ENCODE peak calls at places on chromosomes 2 and 18, in six cellular contexts. One of them, this sample, is unnamed.

GRCh38 chr2:9030882-9031645 is 27.6 kb upstream of the MBOAT2 start:
- DNase-seq in OCI-LY7: no peak
- DNase-seq in GM06990: no peak
- DNase-seq in HCT116: no peak
- DNase-seq in adipocyte: peak
- DNase-seq in activated gamma-delta T cell treated with Interleukin-2 at 50 U/mL for 16 hours: no peak
- DNase-seq in this sample: no peak

GRCh38 chr2:54396107-54396506 is 60.0 kb upstream of the SPTBN1 start:
- DNase-seq in OCI-LY7: no peak
- DNase-seq in GM06990: no peak
- DNase-seq in HCT116: no peak
- DNase-seq in adipocyte: peak
- DNase-seq in activated gamma-delta T cell treated with Interleukin-2 at 50 U/mL for 16 hours: no peak
- DNase-seq in this sample: no peak

GRCh38 chr2:101036562-101036961 is 34.5 kb downstream of the RPL31 start:
- DNase-seq in OCI-LY7: peak
- DNase-seq in GM06990: no peak
- DNase-seq in HCT116: no peak
- DNase-seq in adipocyte: peak
- DNase-seq in activated gamma-delta T cell treated with Interleukin-2 at 50 U/mL for 16 hours: no peak
- DNase-seq in this sample: no peak

GRCh38 chr2:207558106-207558505 is 28.3 kb downstream of the CREB1 start:
- DNase-seq in OCI-LY7: no peak
- DNase-seq in GM06990: no peak
- DNase-seq in HCT116: no peak
- DNase-seq in adipocyte: peak
- DNase-seq in activated gamma-delta T cell treated with Interleukin-2 at 50 U/mL for 16 hours: no peak
- DNase-seq in this sample: no peak

GRCh38 chr2:160224060-160224459 is 24.0 kb upstream of the ITGB6 start:
- DNase-seq in OCI-LY7: no peak
- DNase-seq in GM06990: peak
- DNase-seq in HCT116: peak
- DNase-seq in adipocyte: peak
- DNase-seq in activated gamma-delta T cell treated with Interleukin-2 at 50 U/mL for 16 hours: no peak
- DNase-seq in this sample: no peak

GRCh38 chr2:241649414-241649813 is 11.9 kb downstream of the ATG4B start:
- DNase-seq in OCI-LY7: no peak
- DNase-seq in GM06990: no peak
- DNase-seq in HCT116: no peak
- DNase-seq in adipocyte: no peak
- DNase-seq in activated gamma-delta T cell treated with Interleukin-2 at 50 U/mL for 16 hours: no peak
- DNase-seq in this sample: no peak

GRCh38 chr2:183079335-183079775 is 808 bp downstream of the DUSP19 start:
- DNase-seq in OCI-LY7: no peak
- DNase-seq in GM06990: no peak
- DNase-seq in HCT116: no peak
- DNase-seq in adipocyte: no peak
- DNase-seq in activated gamma-delta T cell treated with Interleukin-2 at 50 U/mL for 16 hours: no peak
- DNase-seq in this sample: no peak

GRCh38 chr2:46275995-46276394 is 21.2 kb upstream of the EPAS1 start:
- DNase-seq in OCI-LY7: no peak
- DNase-seq in GM06990: no peak
- DNase-seq in HCT116: no peak
- DNase-seq in adipocyte: no peak
- DNase-seq in activated gamma-delta T cell treated with Interleukin-2 at 50 U/mL for 16 hours: peak
- DNase-seq in this sample: no peak

GRCh38 chr2:114442545-114442944 is at the start of gene DPP10:
- DNase-seq in OCI-LY7: peak
- DNase-seq in GM06990: no peak
- DNase-seq in HCT116: no peak
- DNase-seq in adipocyte: peak
- DNase-seq in activated gamma-delta T cell treated with Interleukin-2 at 50 U/mL for 16 hours: no peak
- DNase-seq in this sample: no peak

GRCh38 chr2:10541081-10541480 is 93.0 kb upstream of the ODC1 start:
- DNase-seq in OCI-LY7: no peak
- DNase-seq in GM06990: no peak
- DNase-seq in HCT116: no peak
- DNase-seq in adipocyte: no peak
- DNase-seq in activated gamma-delta T cell treated with Interleukin-2 at 50 U/mL for 16 hours: no peak
- DNase-seq in this sample: no peak

GRCh38 chr2:85760371-85760770 is 6.6 kb downstream of the ATOH8 start:
- DNase-seq in OCI-LY7: no peak
- DNase-seq in GM06990: no peak
- DNase-seq in HCT116: no peak
- DNase-seq in adipocyte: no peak
- DNase-seq in activated gamma-delta T cell treated with Interleukin-2 at 50 U/mL for 16 hours: no peak
- DNase-seq in this sample: no peak

GRCh38 chr2:111705711-111706323 is 178.2 kb downstream of the ANAPC1 start:
- DNase-seq in OCI-LY7: peak
- DNase-seq in GM06990: peak
- DNase-seq in HCT116: peak
- DNase-seq in adipocyte: peak
- DNase-seq in activated gamma-delta T cell treated with Interleukin-2 at 50 U/mL for 16 hours: peak
- DNase-seq in this sample: no peak

GRCh38 chr2:150133623-150134022 is 353.8 kb downstream of the RND3 start:
- DNase-seq in OCI-LY7: no peak
- DNase-seq in GM06990: peak
- DNase-seq in HCT116: peak
- DNase-seq in adipocyte: peak
- DNase-seq in activated gamma-delta T cell treated with Interleukin-2 at 50 U/mL for 16 hours: no peak
- DNase-seq in this sample: no peak

GRCh38 chr18:53909668-53910067 is 314.8 kb downstream of the MBD2 start:
- DNase-seq in OCI-LY7: peak
- DNase-seq in GM06990: no peak
- DNase-seq in HCT116: peak
- DNase-seq in adipocyte: peak
- DNase-seq in activated gamma-delta T cell treated with Interleukin-2 at 50 U/mL for 16 hours: no peak
- DNase-seq in this sample: no peak

GRCh38 chr2:23042176-23042909 is 342.6 kb upstream of the KLHL29 start:
- DNase-seq in OCI-LY7: no peak
- DNase-seq in GM06990: no peak
- DNase-seq in HCT116: no peak
- DNase-seq in adipocyte: peak
- DNase-seq in activated gamma-delta T cell treated with Interleukin-2 at 50 U/mL for 16 hours: no peak
- DNase-seq in this sample: no peak

GRCh38 chr2:37870829-37871228 is 54.3 kb upstream of the RMDN2 start:
- DNase-seq in OCI-LY7: no peak
- DNase-seq in GM06990: no peak
- DNase-seq in HCT116: no peak
- DNase-seq in adipocyte: peak
- DNase-seq in activated gamma-delta T cell treated with Interleukin-2 at 50 U/mL for 16 hours: no peak
- DNase-seq in this sample: no peak

GRCh38 chr2:42781204-42781603 is 11.2 kb downstream of the HAAO start:
- DNase-seq in OCI-LY7: no peak
- DNase-seq in GM06990: no peak
- DNase-seq in HCT116: no peak
- DNase-seq in adipocyte: no peak
- DNase-seq in activated gamma-delta T cell treated with Interleukin-2 at 50 U/mL for 16 hours: no peak
- DNase-seq in this sample: no peak

GRCh38 chr2:40279001-40279400 is 172.9 kb downstream of the SLC8A1 start:
- DNase-seq in OCI-LY7: peak
- DNase-seq in GM06990: no peak
- DNase-seq in HCT116: no peak
- DNase-seq in adipocyte: peak
- DNase-seq in activated gamma-delta T cell treated with Interleukin-2 at 50 U/mL for 16 hours: no peak
- DNase-seq in this sample: no peak

GRCh38 chr18:58692420-58693185 is 21.3 kb downstream of the MALT1 start:
- DNase-seq in OCI-LY7: no peak
- DNase-seq in GM06990: no peak
- DNase-seq in HCT116: no peak
- DNase-seq in adipocyte: no peak
- DNase-seq in activated gamma-delta T cell treated with Interleukin-2 at 50 U/mL for 16 hours: no peak
- DNase-seq in this sample: no peak

GRCh38 chr18:13392899-13393298 is 174.3 kb downstream of the LDLRAD4 start:
- DNase-seq in OCI-LY7: no peak
- DNase-seq in GM06990: no peak
- DNase-seq in HCT116: no peak
- DNase-seq in adipocyte: no peak
- DNase-seq in activated gamma-delta T cell treated with Interleukin-2 at 50 U/mL for 16 hours: no peak
- DNase-seq in this sample: no peak